ENCODE peak calls at places on chromosomes 1 and 21, in four cellular contexts. O, F, L and R are unnamed samples.

GRCh38 chr1:40897499-40897898 is 35.3 kb upstream of the CITED4 start:
- DNase-seq in O (peak), F (no peak), L (no peak), R (no peak)

GRCh38 chr21:17391811-17392340 is 121.0 kb upstream of the CXADR start:
- DNase-seq in O (no peak), F (no peak), L (no peak), R (no peak)

GRCh38 chr1:61253059-61253735 is 170.8 kb downstream of the NFIA start:
- DNase-seq in O (peak), F (peak), L (no peak), R (peak)

GRCh38 chr21:27817061-27817460 is 850.2 kb upstream of the ADAMTS5 start:
- DNase-seq in O (no peak), F (no peak), L (no peak), R (no peak)

GRCh38 chr21:38774152-38774551 is 31.6 kb upstream of the ETS2 start:
- DNase-seq in O (no peak), F (no peak), L (no peak), R (no peak)

GRCh38 chr1:229141271-229141670 is 129.6 kb upstream of the RAB4A start:
- DNase-seq in O (no peak), F (no peak), L (no peak), R (no peak)

GRCh38 chr1:2189459-2190425 is 4.8 kb downstream of the FAAP20 start:
- DNase-seq in O (peak), F (peak), L (no peak), R (peak)

GRCh38 chr1:84689514-84690396 is 506 bp downstream of the SSX2IP start:
- DNase-seq in O (peak), F (peak), L (no peak), R (no peak)

GRCh38 chr1:93219443-93219842 is 38.9 kb downstream of the CCDC18 start:
- DNase-seq in O (no peak), F (no peak), L (peak), R (no peak)

GRCh38 chr1:217892750-217893149 is 261.6 kb downstream of the SPATA17 start:
- DNase-seq in O (no peak), F (no peak), L (no peak), R (no peak)

GRCh38 chr1:217891966-217892365 is 260.8 kb downstream of the SPATA17 start:
- DNase-seq in O (no peak), F (no peak), L (no peak), R (no peak)

DNA sequence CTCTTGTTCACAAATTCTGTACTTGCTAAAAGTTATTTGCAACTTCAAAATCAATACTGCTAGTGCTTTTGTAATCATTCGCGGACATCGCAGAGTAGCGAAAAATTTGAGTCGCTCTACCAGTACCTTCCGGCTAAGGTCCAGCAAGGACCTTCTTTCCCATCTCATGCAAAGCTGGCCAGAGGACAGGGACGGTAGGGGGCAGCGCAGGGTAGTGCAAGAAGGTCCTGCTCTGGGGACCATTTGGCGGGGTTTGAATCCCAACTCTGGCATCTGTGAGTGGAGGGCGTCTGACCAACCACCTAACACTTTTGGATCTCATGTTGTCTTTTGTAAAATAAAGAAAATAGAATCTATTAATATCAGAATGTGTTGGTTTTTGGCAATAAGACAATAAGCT is 258.3 kb downstream of the SPATA17 start:
- DNase-seq in O (peak), F (no peak), L (no peak), R (no peak)
- TF ChIP-seq CHD4 in O (no peak), F (no peak), L (no peak), R (no peak)

GRCh38 chr1:26360051-26360806 is 6.3 kb upstream of the CRYBG2 start:
- DNase-seq in O (no peak), F (no peak), L (no peak), R (no peak)
- TF ChIP-seq CHD4 in O (no peak), F (no peak), L (no peak), R (no peak)

GRCh38 chr1:17563494-17564281 is 24.2 kb downstream of the ARHGEF10L start:
- DNase-seq in O (no peak), F (no peak), L (no peak), R (no peak)
- TF ChIP-seq CHD4 in O (no peak), F (no peak), L (no peak), R (no peak)

GRCh38 chr21:44199448-44199847 is 41.3 kb downstream of the ICOSLG start:
- DNase-seq in O (no peak), F (no peak), L (no peak), R (peak)
- TF ChIP-seq CHD4 in O (no peak), F (no peak), L (no peak), R (no peak)

DNA sequence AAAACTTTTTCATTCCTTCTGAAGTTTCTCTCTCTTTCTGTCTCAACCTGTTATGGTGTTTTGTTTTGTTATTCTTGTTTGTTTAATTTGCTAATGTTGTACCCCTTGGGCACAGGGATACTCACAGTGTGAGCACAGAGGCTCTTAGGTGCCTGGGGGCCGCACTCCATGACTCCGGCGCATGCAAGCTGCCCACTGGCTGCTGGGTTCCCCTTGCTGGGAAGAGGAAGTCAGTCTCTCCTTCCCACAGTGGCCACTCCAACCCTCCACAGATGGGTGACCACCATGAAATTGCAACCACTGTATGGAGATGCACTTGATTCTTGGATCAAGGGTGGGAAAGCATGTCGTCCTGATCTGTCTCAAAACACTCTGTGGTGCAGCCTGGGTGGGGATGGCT is 4.6 kb upstream of the CD1A start:
- DNase-seq in O (no peak), F (no peak), L (no peak), R (no peak)
- TF ChIP-seq CHD4 in O (no peak), F (no peak), L (no peak), R (no peak)

GRCh38 chr1:156804026-156804425 is 12.6 kb downstream of the SH2D2A start:
- DNase-seq in O (no peak), F (no peak), L (no peak), R (no peak)

GRCh38 chr1:156801409-156802121 is 15.1 kb downstream of the SH2D2A start:
- DNase-seq in O (no peak), F (no peak), L (no peak), R (no peak)

GRCh38 chr1:156804572-156805243 is 11.9 kb downstream of the SH2D2A start:
- DNase-seq in O (no peak), F (no peak), L (no peak), R (no peak)

GRCh38 chr1:156802421-156802820 is 14.2 kb downstream of the SH2D2A start:
- DNase-seq in O (no peak), F (no peak), L (no peak), R (no peak)

DNA sequence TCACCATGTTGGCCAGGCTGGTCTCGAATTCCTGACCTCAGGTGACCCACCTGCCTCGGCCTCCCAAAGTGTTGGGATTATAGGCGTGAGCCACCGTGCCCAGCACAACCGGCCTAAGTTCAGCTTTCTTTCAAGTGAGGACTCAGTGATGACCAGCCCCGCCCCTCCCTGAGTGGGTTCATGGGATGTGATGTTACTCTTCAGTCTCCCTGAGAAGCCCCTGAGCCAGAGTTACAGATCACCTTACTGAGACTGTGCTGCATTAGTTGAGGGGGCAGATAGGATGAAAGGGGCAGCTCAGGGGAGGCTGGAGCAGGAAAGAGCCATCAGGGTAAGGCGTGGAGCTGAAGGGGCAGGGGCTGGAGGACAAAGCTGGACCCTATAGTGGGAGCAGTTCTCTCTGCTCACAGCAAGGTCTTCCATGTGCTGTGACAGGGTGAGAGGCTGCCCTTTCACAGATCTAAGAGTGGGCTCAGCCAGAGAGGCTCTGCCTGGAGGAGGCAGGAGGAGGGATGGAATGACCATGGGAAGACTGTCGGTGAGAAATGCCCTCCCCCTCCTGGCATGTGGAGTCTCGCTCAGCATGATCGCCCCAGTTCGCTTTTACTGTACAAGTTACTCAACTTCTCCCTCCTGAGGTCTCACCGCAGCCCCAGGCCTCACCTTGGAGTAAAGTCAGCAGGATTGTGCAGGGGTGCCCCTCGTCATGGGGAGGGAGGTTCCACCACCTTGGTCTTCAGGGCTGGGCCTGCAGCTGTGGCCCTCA is 13.4 kb downstream of the SH2D2A start:
- DNase-seq in O (no peak), F (no peak), L (no peak), R (no peak)
- TF ChIP-seq CHD4 in O (no peak), F (no peak), L (no peak), R (no peak)

GRCh38 chr1:231317306-231318014 is 20.2 kb downstream of the EXOC8 start:
- DNase-seq in O (no peak), F (no peak), L (no peak), R (no peak)

GRCh38 chr1:231318015-231318355 is 19.7 kb downstream of the EXOC8 start:
- DNase-seq in O (no peak), F (no peak), L (no peak), R (no peak)

GRCh38 chr1:231318568-231318967 is 19.1 kb downstream of the EXOC8 start:
- DNase-seq in O (no peak), F (no peak), L (no peak), R (no peak)

GRCh38 chr1:231313661-231314060 is 24.0 kb downstream of the EXOC8 start:
- DNase-seq in O (no peak), F (no peak), L (no peak), R (no peak)

DNA sequence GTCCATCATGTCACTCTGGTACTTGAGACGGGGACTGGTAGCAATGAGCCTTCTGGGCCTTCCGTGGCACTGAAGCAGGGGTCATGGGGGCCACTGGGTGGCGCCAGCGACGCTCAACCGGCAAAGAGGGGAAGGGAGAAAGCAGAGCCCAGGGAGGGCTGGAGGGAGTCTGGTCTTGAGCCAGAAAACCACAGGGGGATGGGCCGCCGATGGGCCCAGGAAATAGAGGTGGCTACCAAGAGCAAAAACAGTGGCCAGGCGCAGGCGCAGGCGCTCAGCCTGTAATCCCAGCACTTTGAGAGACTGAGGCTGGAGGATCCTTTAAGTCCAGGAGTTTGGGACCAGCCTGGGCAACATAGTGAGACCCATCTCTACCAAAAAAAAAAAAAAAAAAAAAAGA is 21.8 kb downstream of the EXOC8 start:
- DNase-seq in O (peak), F (peak), L (no peak), R (peak)
- TF ChIP-seq CHD4 in O (no peak), F (no peak), L (no peak), R (no peak)